ENCODE peak calls at places on chromosomes 7 and 10, in six cellular contexts. One of them, this sample, is unnamed.
A peak's percentile ranks its signal among the peaks of the same experiment; 100 is the strongest.

GRCh38 chr10:130377986-130378545 is 241.9 kb downstream of the GLRX3 start:
- DNase-seq in activated CD8-positive, alpha-beta memory T cell treated with anti-CD3 and anti-CD28 coated beads, Interleukin-2, amount 50 U/mL, for 48 hours: no peak
- DNase-seq in kidney tubule cell: no peak
- DNase-seq in GM12891: no peak
- DNase-seq in mammary epithelial cell: no peak
- DNase-seq in activated CD4-positive, CD25-positive, alpha-beta regulatory T cell: no peak
- DNase-seq in this sample: no peak

GRCh38 chr7:73802459-73802858 is 28.3 kb upstream of the CLDN4 start:
- DNase-seq in activated CD8-positive, alpha-beta memory T cell treated with anti-CD3 and anti-CD28 coated beads, Interleukin-2, amount 50 U/mL, for 48 hours: no peak
- DNase-seq in mammary epithelial cell: no peak
- DNase-seq in activated CD4-positive, CD25-positive, alpha-beta regulatory T cell: no peak
- DNase-seq in kidney tubule cell: no peak
- DNase-seq in GM12891: no peak
- DNase-seq in this sample: peak; percentile 1

GRCh38 chr7:48225101-48225500 is 53.8 kb downstream of the ABCA13 start:
- DNase-seq in activated CD4-positive, CD25-positive, alpha-beta regulatory T cell: no peak
- DNase-seq in GM12891: no peak
- DNase-seq in activated CD8-positive, alpha-beta memory T cell treated with anti-CD3 and anti-CD28 coated beads, Interleukin-2, amount 50 U/mL, for 48 hours: no peak
- DNase-seq in mammary epithelial cell: no peak
- DNase-seq in kidney tubule cell: no peak
- DNase-seq in this sample: no peak

GRCh38 chr7:54090652-54091213 is 451.4 kb upstream of the VSTM2A start:
- DNase-seq in activated CD4-positive, CD25-positive, alpha-beta regulatory T cell: no peak
- DNase-seq in kidney tubule cell: no peak
- DNase-seq in activated CD8-positive, alpha-beta memory T cell treated with anti-CD3 and anti-CD28 coated beads, Interleukin-2, amount 50 U/mL, for 48 hours: no peak
- DNase-seq in GM12891: no peak
- DNase-seq in mammary epithelial cell: no peak
- DNase-seq in this sample: no peak

GRCh38 chr10:16950686-16951681 is 133.8 kb upstream of the RSU1 start:
- DNase-seq in mammary epithelial cell: peak; percentile 27
- DNase-seq in GM12891: no peak
- DNase-seq in kidney tubule cell: peak; percentile 58
- DNase-seq in activated CD4-positive, CD25-positive, alpha-beta regulatory T cell: no peak
- DNase-seq in activated CD8-positive, alpha-beta memory T cell treated with anti-CD3 and anti-CD28 coated beads, Interleukin-2, amount 50 U/mL, for 48 hours: no peak
- DNase-seq in this sample: no peak

GRCh38 chr7:50614721-50615518 is 49.7 kb upstream of the DDC start:
- DNase-seq in activated CD8-positive, alpha-beta memory T cell treated with anti-CD3 and anti-CD28 coated beads, Interleukin-2, amount 50 U/mL, for 48 hours: no peak
- DNase-seq in activated CD4-positive, CD25-positive, alpha-beta regulatory T cell: no peak
- DNase-seq in GM12891: no peak
- DNase-seq in mammary epithelial cell: no peak
- DNase-seq in kidney tubule cell: no peak
- DNase-seq in this sample: no peak

GRCh38 chr7:101634196-101634717 is 5.2 kb upstream of the MYL10 start:
- DNase-seq in activated CD8-positive, alpha-beta memory T cell treated with anti-CD3 and anti-CD28 coated beads, Interleukin-2, amount 50 U/mL, for 48 hours: no peak
- DNase-seq in mammary epithelial cell: no peak
- DNase-seq in activated CD4-positive, CD25-positive, alpha-beta regulatory T cell: no peak
- DNase-seq in kidney tubule cell: no peak
- DNase-seq in GM12891: no peak
- DNase-seq in this sample: no peak

GRCh38 chr10:17742918-17743317 is 9.1 kb upstream of the TMEM236 start:
- DNase-seq in activated CD8-positive, alpha-beta memory T cell treated with anti-CD3 and anti-CD28 coated beads, Interleukin-2, amount 50 U/mL, for 48 hours: peak; percentile 85
- DNase-seq in activated CD4-positive, CD25-positive, alpha-beta regulatory T cell: peak; percentile 41
- DNase-seq in mammary epithelial cell: peak; percentile 19
- DNase-seq in kidney tubule cell: peak; percentile 46
- DNase-seq in GM12891: no peak
- DNase-seq in this sample: no peak

GRCh38 chr10:124319926-124320391 is 98.8 kb downstream of the OAT start:
- DNase-seq in activated CD8-positive, alpha-beta memory T cell treated with anti-CD3 and anti-CD28 coated beads, Interleukin-2, amount 50 U/mL, for 48 hours: no peak
- DNase-seq in mammary epithelial cell: no peak
- DNase-seq in kidney tubule cell: peak; percentile 35
- DNase-seq in activated CD4-positive, CD25-positive, alpha-beta regulatory T cell: no peak
- DNase-seq in GM12891: no peak
- DNase-seq in this sample: peak; percentile 80

GRCh38 chr7:38235606-38236005 is 37.8 kb downstream of the TARP start:
- DNase-seq in GM12891: no peak
- DNase-seq in kidney tubule cell: no peak
- DNase-seq in activated CD4-positive, CD25-positive, alpha-beta regulatory T cell: no peak
- DNase-seq in activated CD8-positive, alpha-beta memory T cell treated with anti-CD3 and anti-CD28 coated beads, Interleukin-2, amount 50 U/mL, for 48 hours: no peak
- DNase-seq in mammary epithelial cell: no peak
- DNase-seq in this sample: no peak

GRCh38 chr10:108957681-108958080 is 965.6 kb downstream of the XPNPEP1 start:
- DNase-seq in mammary epithelial cell: no peak
- DNase-seq in kidney tubule cell: no peak
- DNase-seq in activated CD8-positive, alpha-beta memory T cell treated with anti-CD3 and anti-CD28 coated beads, Interleukin-2, amount 50 U/mL, for 48 hours: no peak
- DNase-seq in activated CD4-positive, CD25-positive, alpha-beta regulatory T cell: no peak
- DNase-seq in GM12891: no peak
- DNase-seq in this sample: no peak

GRCh38 chr7:156842317-156842716 is 50.7 kb downstream of the LMBR1 start:
- DNase-seq in GM12891: no peak
- DNase-seq in mammary epithelial cell: no peak
- DNase-seq in kidney tubule cell: no peak
- DNase-seq in activated CD8-positive, alpha-beta memory T cell treated with anti-CD3 and anti-CD28 coated beads, Interleukin-2, amount 50 U/mL, for 48 hours: no peak
- DNase-seq in activated CD4-positive, CD25-positive, alpha-beta regulatory T cell: no peak
- DNase-seq in this sample: no peak

GRCh38 chr7:134315679-134316538 is 821 bp downstream of the SLC35B4 start:
- DNase-seq in activated CD8-positive, alpha-beta memory T cell treated with anti-CD3 and anti-CD28 coated beads, Interleukin-2, amount 50 U/mL, for 48 hours: no peak
- DNase-seq in GM12891: no peak
- DNase-seq in mammary epithelial cell: peak; percentile 22
- DNase-seq in kidney tubule cell: peak; percentile 33
- DNase-seq in activated CD4-positive, CD25-positive, alpha-beta regulatory T cell: no peak
- DNase-seq in this sample: peak; percentile 73

GRCh38 chr10:110446954-110447608 is 50.6 kb upstream of the DUSP5 start:
- DNase-seq in mammary epithelial cell: peak; percentile 81
- DNase-seq in activated CD8-positive, alpha-beta memory T cell treated with anti-CD3 and anti-CD28 coated beads, Interleukin-2, amount 50 U/mL, for 48 hours: no peak
- DNase-seq in kidney tubule cell: peak; percentile 79
- DNase-seq in activated CD4-positive, CD25-positive, alpha-beta regulatory T cell: no peak
- DNase-seq in GM12891: no peak
- DNase-seq in this sample: peak; percentile 59

GRCh38 chr10:57849726-57850357 is 417.9 kb downstream of the IPMK start:
- DNase-seq in kidney tubule cell: peak; percentile 10
- DNase-seq in activated CD8-positive, alpha-beta memory T cell treated with anti-CD3 and anti-CD28 coated beads, Interleukin-2, amount 50 U/mL, for 48 hours: no peak
- DNase-seq in mammary epithelial cell: peak; percentile 13
- DNase-seq in activated CD4-positive, CD25-positive, alpha-beta regulatory T cell: no peak
- DNase-seq in GM12891: no peak
- DNase-seq in this sample: no peak

GRCh38 chr10:3836222-3836820 is 51.3 kb upstream of the KLF6 start:
- DNase-seq in mammary epithelial cell: no peak
- DNase-seq in GM12891: no peak
- DNase-seq in activated CD4-positive, CD25-positive, alpha-beta regulatory T cell: no peak
- DNase-seq in kidney tubule cell: no peak
- DNase-seq in activated CD8-positive, alpha-beta memory T cell treated with anti-CD3 and anti-CD28 coated beads, Interleukin-2, amount 50 U/mL, for 48 hours: no peak
- DNase-seq in this sample: no peak

GRCh38 chr7:157704365-157704764 is 367.6 kb downstream of the DNAJB6 start:
- DNase-seq in activated CD8-positive, alpha-beta memory T cell treated with anti-CD3 and anti-CD28 coated beads, Interleukin-2, amount 50 U/mL, for 48 hours: peak; percentile 25
- DNase-seq in kidney tubule cell: no peak
- DNase-seq in activated CD4-positive, CD25-positive, alpha-beta regulatory T cell: no peak
- DNase-seq in GM12891: no peak
- DNase-seq in mammary epithelial cell: no peak
- DNase-seq in this sample: no peak

GRCh38 chr7:36208997-36209813 is 56.2 kb downstream of the EEPD1 start:
- DNase-seq in activated CD4-positive, CD25-positive, alpha-beta regulatory T cell: no peak
- DNase-seq in kidney tubule cell: peak; percentile 10
- DNase-seq in mammary epithelial cell: no peak
- DNase-seq in GM12891: no peak
- DNase-seq in activated CD8-positive, alpha-beta memory T cell treated with anti-CD3 and anti-CD28 coated beads, Interleukin-2, amount 50 U/mL, for 48 hours: no peak
- DNase-seq in this sample: no peak

GRCh38 chr10:32957341-32958084 is 517 bp downstream of the ITGB1 start:
- DNase-seq in activated CD4-positive, CD25-positive, alpha-beta regulatory T cell: peak; percentile 12
- DNase-seq in GM12891: no peak
- DNase-seq in mammary epithelial cell: peak; percentile 58
- DNase-seq in activated CD8-positive, alpha-beta memory T cell treated with anti-CD3 and anti-CD28 coated beads, Interleukin-2, amount 50 U/mL, for 48 hours: peak; percentile 74
- DNase-seq in kidney tubule cell: peak; percentile 49
- DNase-seq in this sample: peak; percentile 84

GRCh38 chr7:101754432-101755159 is 62.8 kb upstream of the CUX1 start:
- DNase-seq in mammary epithelial cell: peak; percentile 45
- DNase-seq in kidney tubule cell: peak; percentile 35
- DNase-seq in GM12891: no peak
- DNase-seq in activated CD4-positive, CD25-positive, alpha-beta regulatory T cell: no peak
- DNase-seq in activated CD8-positive, alpha-beta memory T cell treated with anti-CD3 and anti-CD28 coated beads, Interleukin-2, amount 50 U/mL, for 48 hours: no peak
- DNase-seq in this sample: no peak

GRCh38 chr10:99172130-99172738 is 63.4 kb downstream of the HPSE2 start:
- DNase-seq in GM12891: no peak
- DNase-seq in activated CD4-positive, CD25-positive, alpha-beta regulatory T cell: no peak
- DNase-seq in kidney tubule cell: peak; percentile 55
- DNase-seq in activated CD8-positive, alpha-beta memory T cell treated with anti-CD3 and anti-CD28 coated beads, Interleukin-2, amount 50 U/mL, for 48 hours: no peak
- DNase-seq in mammary epithelial cell: peak; percentile 29
- DNase-seq in this sample: no peak

GRCh38 chr10:126893841-126894240 is 11.4 kb upstream of the DOCK1 start:
- DNase-seq in mammary epithelial cell: no peak
- DNase-seq in activated CD4-positive, CD25-positive, alpha-beta regulatory T cell: no peak
- DNase-seq in activated CD8-positive, alpha-beta memory T cell treated with anti-CD3 and anti-CD28 coated beads, Interleukin-2, amount 50 U/mL, for 48 hours: no peak
- DNase-seq in kidney tubule cell: no peak
- DNase-seq in GM12891: no peak
- DNase-seq in this sample: no peak

GRCh38 chr7:30163231-30163894 is 28.6 kb downstream of the MTURN start:
- DNase-seq in activated CD4-positive, CD25-positive, alpha-beta regulatory T cell: no peak
- DNase-seq in mammary epithelial cell: peak; percentile 87
- DNase-seq in GM12891: no peak
- DNase-seq in activated CD8-positive, alpha-beta memory T cell treated with anti-CD3 and anti-CD28 coated beads, Interleukin-2, amount 50 U/mL, for 48 hours: no peak
- DNase-seq in kidney tubule cell: no peak
- DNase-seq in this sample: no peak

GRCh38 chr7:45902820-45903219 is 14.5 kb downstream of the IGFBP1 start:
- DNase-seq in mammary epithelial cell: no peak
- DNase-seq in GM12891: no peak
- DNase-seq in activated CD4-positive, CD25-positive, alpha-beta regulatory T cell: no peak
- DNase-seq in kidney tubule cell: no peak
- DNase-seq in activated CD8-positive, alpha-beta memory T cell treated with anti-CD3 and anti-CD28 coated beads, Interleukin-2, amount 50 U/mL, for 48 hours: no peak
- DNase-seq in this sample: no peak

GRCh38 chr7:45178241-45179225 is 20.9 kb downstream of the RAMP3 start:
- DNase-seq in GM12891: no peak
- DNase-seq in activated CD8-positive, alpha-beta memory T cell treated with anti-CD3 and anti-CD28 coated beads, Interleukin-2, amount 50 U/mL, for 48 hours: no peak
- DNase-seq in mammary epithelial cell: no peak
- DNase-seq in kidney tubule cell: no peak
- DNase-seq in activated CD4-positive, CD25-positive, alpha-beta regulatory T cell: no peak
- DNase-seq in this sample: peak; percentile 67

GRCh38 chr7:114922151-114922651 is 307 bp downstream of the MDFIC start:
- DNase-seq in mammary epithelial cell: peak; percentile 39
- DNase-seq in activated CD4-positive, CD25-positive, alpha-beta regulatory T cell: peak; percentile 38
- DNase-seq in GM12891: peak; percentile 33
- DNase-seq in activated CD8-positive, alpha-beta memory T cell treated with anti-CD3 and anti-CD28 coated beads, Interleukin-2, amount 50 U/mL, for 48 hours: peak; percentile 84
- DNase-seq in kidney tubule cell: peak; percentile 62
- DNase-seq in this sample: peak; percentile 79

GRCh38 chr10:43204943-43205671 is 61.8 kb downstream of the RASGEF1A start:
- DNase-seq in activated CD8-positive, alpha-beta memory T cell treated with anti-CD3 and anti-CD28 coated beads, Interleukin-2, amount 50 U/mL, for 48 hours: peak; percentile 79
- DNase-seq in mammary epithelial cell: peak; percentile 52
- DNase-seq in GM12891: peak; percentile 77
- DNase-seq in activated CD4-positive, CD25-positive, alpha-beta regulatory T cell: peak; percentile 19
- DNase-seq in kidney tubule cell: peak; percentile 67
- DNase-seq in this sample: no peak

GRCh38 chr7:27745064-27745583 is 5.2 kb downstream of the TAX1BP1 start:
- DNase-seq in activated CD8-positive, alpha-beta memory T cell treated with anti-CD3 and anti-CD28 coated beads, Interleukin-2, amount 50 U/mL, for 48 hours: no peak
- DNase-seq in mammary epithelial cell: peak; percentile 58
- DNase-seq in kidney tubule cell: peak; percentile 74
- DNase-seq in activated CD4-positive, CD25-positive, alpha-beta regulatory T cell: no peak
- DNase-seq in GM12891: no peak
- DNase-seq in this sample: no peak

GRCh38 chr10:3192856-3193635 is 20.5 kb upstream of the PITRM1 start:
- DNase-seq in GM12891: peak; percentile 48
- DNase-seq in activated CD8-positive, alpha-beta memory T cell treated with anti-CD3 and anti-CD28 coated beads, Interleukin-2, amount 50 U/mL, for 48 hours: no peak
- DNase-seq in kidney tubule cell: peak; percentile 63
- DNase-seq in activated CD4-positive, CD25-positive, alpha-beta regulatory T cell: peak; percentile 10
- DNase-seq in mammary epithelial cell: peak; percentile 33
- DNase-seq in this sample: no peak

GRCh38 chr7:7257899-7258692 is 75.8 kb downstream of the C1GALT1 start:
- DNase-seq in GM12891: peak; percentile 26
- DNase-seq in activated CD4-positive, CD25-positive, alpha-beta regulatory T cell: no peak
- DNase-seq in kidney tubule cell: peak; percentile 79
- DNase-seq in activated CD8-positive, alpha-beta memory T cell treated with anti-CD3 and anti-CD28 coated beads, Interleukin-2, amount 50 U/mL, for 48 hours: no peak
- DNase-seq in mammary epithelial cell: no peak
- DNase-seq in this sample: no peak

GRCh38 chr10:118983263-118983662 is 46.3 kb upstream of the NANOS1 start:
- DNase-seq in activated CD8-positive, alpha-beta memory T cell treated with anti-CD3 and anti-CD28 coated beads, Interleukin-2, amount 50 U/mL, for 48 hours: no peak
- DNase-seq in activated CD4-positive, CD25-positive, alpha-beta regulatory T cell: no peak
- DNase-seq in kidney tubule cell: no peak
- DNase-seq in mammary epithelial cell: no peak
- DNase-seq in GM12891: no peak
- DNase-seq in this sample: no peak

GRCh38 chr10:16884485-16884884 is 67.3 kb upstream of the RSU1 start:
- DNase-seq in mammary epithelial cell: no peak
- DNase-seq in activated CD4-positive, CD25-positive, alpha-beta regulatory T cell: no peak
- DNase-seq in kidney tubule cell: no peak
- DNase-seq in activated CD8-positive, alpha-beta memory T cell treated with anti-CD3 and anti-CD28 coated beads, Interleukin-2, amount 50 U/mL, for 48 hours: no peak
- DNase-seq in GM12891: no peak
- DNase-seq in this sample: no peak

GRCh38 chr10:98608417-98608816 is 161.7 kb upstream of the HPS1 start:
- DNase-seq in mammary epithelial cell: no peak
- DNase-seq in GM12891: no peak
- DNase-seq in kidney tubule cell: no peak
- DNase-seq in activated CD8-positive, alpha-beta memory T cell treated with anti-CD3 and anti-CD28 coated beads, Interleukin-2, amount 50 U/mL, for 48 hours: no peak
- DNase-seq in activated CD4-positive, CD25-positive, alpha-beta regulatory T cell: no peak
- DNase-seq in this sample: no peak

GRCh38 chr7:151039850-151040548 is 8.3 kb upstream of the ASIC3 start:
- DNase-seq in activated CD8-positive, alpha-beta memory T cell treated with anti-CD3 and anti-CD28 coated beads, Interleukin-2, amount 50 U/mL, for 48 hours: no peak
- DNase-seq in mammary epithelial cell: no peak
- DNase-seq in activated CD4-positive, CD25-positive, alpha-beta regulatory T cell: no peak
- DNase-seq in GM12891: no peak
- DNase-seq in kidney tubule cell: no peak
- DNase-seq in this sample: no peak

GRCh38 chr7:148662646-148663045 is 36.1 kb upstream of the CUL1 start:
- DNase-seq in mammary epithelial cell: peak; percentile 11
- DNase-seq in activated CD4-positive, CD25-positive, alpha-beta regulatory T cell: no peak
- DNase-seq in activated CD8-positive, alpha-beta memory T cell treated with anti-CD3 and anti-CD28 coated beads, Interleukin-2, amount 50 U/mL, for 48 hours: no peak
- DNase-seq in GM12891: no peak
- DNase-seq in kidney tubule cell: peak; percentile 6
- DNase-seq in this sample: no peak

GRCh38 chr7:132784406-132784805 is 208.1 kb upstream of the PLXNA4 start:
- DNase-seq in mammary epithelial cell: no peak
- DNase-seq in kidney tubule cell: no peak
- DNase-seq in activated CD8-positive, alpha-beta memory T cell treated with anti-CD3 and anti-CD28 coated beads, Interleukin-2, amount 50 U/mL, for 48 hours: no peak
- DNase-seq in GM12891: no peak
- DNase-seq in activated CD4-positive, CD25-positive, alpha-beta regulatory T cell: no peak
- DNase-seq in this sample: no peak

GRCh38 chr10:70925377-70926214 is 37.2 kb upstream of the PCBD1 start:
- DNase-seq in activated CD8-positive, alpha-beta memory T cell treated with anti-CD3 and anti-CD28 coated beads, Interleukin-2, amount 50 U/mL, for 48 hours: peak; percentile 88
- DNase-seq in kidney tubule cell: peak; percentile 30
- DNase-seq in activated CD4-positive, CD25-positive, alpha-beta regulatory T cell: peak; percentile 12
- DNase-seq in GM12891: peak; percentile 76
- DNase-seq in mammary epithelial cell: no peak
- DNase-seq in this sample: no peak